ENCODE peak calls at places on chromosomes 3 and 15, in four cellular contexts. Z, C, Y and E are unnamed samples.

GRCh38 chr3:150472421-150472820 is 64.3 kb downstream of the TSC22D2 start:
- DNase-seq in Z (no peak), C (no peak), Y (peak; percentile 45), E (no peak)

GRCh38 chr3:37751967-37752660 is 109.6 kb upstream of the CTDSPL start:
- DNase-seq in Z (no peak), C (no peak), Y (no peak), E (no peak)

GRCh38 chr3:11718582-11719405 is 75.1 kb upstream of the VGLL4 start:
- DNase-seq in Z (peak; percentile 66), C (no peak), Y (peak; percentile 29), E (peak; percentile 23)

GRCh38 chr15:71761649-71762048 is 48.7 kb upstream of the NR2E3 start:
- DNase-seq in Z (peak; percentile 62), C (no peak), Y (no peak), E (peak; percentile 60)

GRCh38 chr15:100902436-100903190 is 16.5 kb upstream of the LRRK1 start:
- DNase-seq in Z (no peak), C (no peak), Y (no peak), E (peak; percentile 7)

GRCh38 chr15:33735637-33736247 is 232.6 kb upstream of the CHRM5 start:
- DNase-seq in Z (peak; percentile 46), C (no peak), Y (peak; percentile 60), E (peak; percentile 13)

GRCh38 chr3:193680220-193680619 is 87.2 kb downstream of the OPA1 start:
- DNase-seq in Z (no peak), C (no peak), Y (peak; percentile 27), E (no peak)

GRCh38 chr15:89320200-89320599 is 14.4 kb downstream of the POLG start:
- DNase-seq in Z (no peak), C (no peak), Y (no peak), E (no peak)

GRCh38 chr3:10465161-10465560 is 40.2 kb downstream of the ATP2B2 start:
- DNase-seq in Z (no peak), C (no peak), Y (no peak), E (no peak)

GRCh38 chr15:60400957-60401356 is 3.2 kb upstream of the ANXA2 start:
- DNase-seq in Z (no peak), C (no peak), Y (peak; percentile 59), E (no peak)

GRCh38 chr15:101060576-101061551 is 141.7 kb downstream of the LRRK1 start:
- DNase-seq in Z (no peak), C (no peak), Y (no peak), E (no peak)

GRCh38 chr15:76335129-76335850 is 1.3 kb upstream of the ISL2 start:
- DNase-seq in Z (no peak), C (no peak), Y (peak; percentile 80), E (no peak)

GRCh38 chr15:63931556-63931955 is 97.8 kb upstream of the HERC1 start:
- DNase-seq in Z (no peak), C (no peak), Y (no peak), E (no peak)

GRCh38 chr3:78918361-78919020 is 849.3 kb downstream of the ROBO1 start:
- DNase-seq in Z (no peak), C (peak; percentile 38), Y (no peak), E (no peak)

GRCh38 chr3:128338536-128339400 is 127.9 kb downstream of the DNAJB8 start:
- DNase-seq in Z (no peak), C (no peak), Y (no peak), E (no peak)

GRCh38 chr15:58437531-58438105 is 5.8 kb downstream of the LIPC start:
- DNase-seq in Z (no peak), C (no peak), Y (no peak), E (no peak)

GRCh38 chr15:58440181-58440910 is 8.6 kb downstream of the LIPC start:
- DNase-seq in Z (peak; percentile 89), C (no peak), Y (no peak), E (peak; percentile 71)

GRCh38 chr15:58438111-58438510 is 6.3 kb downstream of the LIPC start:
- DNase-seq in Z (no peak), C (no peak), Y (no peak), E (no peak)

GRCh38 chr15:58440922-58441321 is 9.1 kb downstream of the LIPC start:
- DNase-seq in Z (peak; percentile 66), C (no peak), Y (peak; percentile 24), E (no peak)

GRCh38 chr15:58438956-58439355 is 7.2 kb downstream of the LIPC start:
- DNase-seq in Z (peak; percentile 75), C (no peak), Y (peak; percentile 69), E (peak; percentile 77)
- TF ChIP-seq JUNB in Z (no peak), C (no peak), Y (no peak), E (no peak)

GRCh38 chr15:39154136-39154770 is 426.6 kb upstream of the THBS1 start:
- DNase-seq in Z (no peak), C (no peak), Y (peak; percentile 28), E (peak; percentile 27)
- TF ChIP-seq JUNB in Z (no peak), C (no peak), Y (no peak), E (no peak)

GRCh38 chr15:79874242-79874641 is 22.6 kb downstream of the MTHFS start:
- DNase-seq in Z (no peak), C (no peak), Y (no peak), E (peak; percentile 52)
- TF ChIP-seq JUNB in Z (no peak), C (no peak), Y (no peak), E (no peak)

GRCh38 chr3:40191850-40192448 is 117.6 kb upstream of the EIF1B start:
- DNase-seq in Z (peak; percentile 40), C (no peak), Y (peak; percentile 68), E (peak; percentile 33)
- TF ChIP-seq JUNB in Z (no peak), C (no peak), Y (no peak), E (no peak)

DNA sequence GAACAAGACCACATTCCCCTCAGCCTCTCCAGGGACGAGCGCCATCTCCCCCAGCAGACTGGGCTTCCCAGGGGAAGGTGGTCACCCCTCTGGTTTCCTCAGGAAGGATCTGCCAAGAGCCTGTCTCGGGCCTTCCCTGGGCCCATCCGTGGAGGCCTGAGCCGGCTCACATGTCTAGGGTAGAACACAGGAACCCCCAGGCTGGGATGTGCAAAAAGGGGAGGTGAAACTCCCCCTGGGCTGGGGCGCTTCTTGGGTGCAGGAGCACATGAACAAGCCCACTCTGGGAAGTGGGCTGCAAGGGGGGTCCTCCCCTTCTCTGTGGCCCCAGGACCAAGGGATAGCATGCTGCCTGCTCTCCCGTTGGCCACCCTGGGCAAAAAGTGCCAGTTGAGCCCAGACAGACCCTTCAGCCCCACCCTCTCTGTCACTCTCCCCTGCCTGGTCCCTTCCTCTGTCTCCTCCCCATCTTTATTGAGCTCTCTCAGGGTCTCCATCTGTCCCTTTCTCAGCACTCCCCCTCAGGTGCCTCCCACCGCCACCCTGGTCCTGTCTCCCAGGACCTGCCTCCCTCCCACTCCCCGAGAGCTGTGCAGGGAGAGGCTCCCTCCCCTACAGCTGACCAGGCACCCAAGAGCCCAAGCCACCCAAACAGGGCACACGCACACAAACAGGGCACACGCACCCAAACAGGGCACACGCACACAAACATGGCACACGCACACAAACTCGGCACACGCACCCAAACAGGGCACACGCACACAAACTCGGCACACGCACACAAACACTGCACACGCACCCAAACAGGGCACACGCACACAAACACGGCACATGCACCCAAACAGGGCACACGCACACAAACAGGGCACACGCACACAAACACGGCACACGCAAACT is 864 bp downstream of the SEMA3G start:
- DNase-seq in Z (no peak), C (no peak), Y (peak; percentile 23), E (no peak)
- TF ChIP-seq JUNB in Z (no peak), C (no peak), Y (no peak), E (no peak)

GRCh38 chr3:16522820-16523219 is 9.3 kb upstream of the RFTN1 start:
- DNase-seq in Z (no peak), C (no peak), Y (no peak), E (no peak)
- TF ChIP-seq JUNB in Z (no peak), C (no peak), Y (no peak), E (no peak)